ENCODE peak calls at places on chromosomes 11 and 22, in six cellular contexts. K, Y, O, M, Q and W are unnamed samples.

GRCh38 chr11:25943777-25944661 is 387.9 kb upstream of the ANO3 start:
- DNase-seq in K (no peak), Y (no peak), O (peak; percentile 14), M (no peak), Q (no peak), W (no peak)

GRCh38 chr11:19845633-19846032 is 133.0 kb downstream of the NAV2 start:
- DNase-seq in K (no peak), Y (no peak), O (no peak), M (no peak), Q (no peak), W (no peak)

GRCh38 chr22:39808087-39808486 is 85.5 kb downstream of the ENTHD1 start:
- DNase-seq in K (no peak), Y (peak; percentile 15), O (no peak), M (no peak), Q (no peak), W (peak; percentile 4)

GRCh38 chr11:975824-976223 is 50.2 kb downstream of the AP2A2 start:
- DNase-seq in K (no peak), Y (peak; percentile 44), O (no peak), M (peak; percentile 24), Q (no peak), W (no peak)

GRCh38 chr11:110077866-110078325 is 15.3 kb upstream of the ZC3H12C start:
- DNase-seq in K (no peak), Y (no peak), O (no peak), M (no peak), Q (peak; percentile 5), W (no peak)

GRCh38 chr22:28018461-28018927 is 99.4 kb upstream of the PITPNB start:
- DNase-seq in K (no peak), Y (no peak), O (no peak), M (no peak), Q (no peak), W (no peak)

GRCh38 chr11:66951927-66952337 is 6.3 kb downstream of the PC start:
- DNase-seq in K (no peak), Y (no peak), O (peak; percentile 27), M (no peak), Q (no peak), W (peak; percentile 51)

GRCh38 chr11:82355313-82355823 is 378.3 kb downstream of the FAM181B start:
- DNase-seq in K (no peak), Y (no peak), O (no peak), M (no peak), Q (no peak), W (no peak)

GRCh38 chr11:9748361-9748970 is 84.6 kb downstream of the SWAP70 start:
- DNase-seq in K (no peak), Y (no peak), O (no peak), M (peak; percentile 66), Q (peak; percentile 52), W (peak; percentile 40)

GRCh38 chr11:68615657-68616056 is 68.7 kb upstream of the GAL start:
- DNase-seq in K (no peak), Y (no peak), O (no peak), M (no peak), Q (no peak), W (no peak)

GRCh38 chr11:131886201-131886600 is 515.8 kb downstream of the NTM start:
- DNase-seq in K (no peak), Y (no peak), O (no peak), M (no peak), Q (no peak), W (no peak)